ENCODE peak calls at places on chromosome X, in nine cellular contexts. P is IMR-90, S is Peyer's patch, F is suprapubic skin, X is HCT116, Z is esophagus muscularis mucosa, O is esophagus squamous epithelium, C is right lobe of liver, I is spleen. E is an unnamed sample.

GRCh38 chrX:63929608-63930007 is 144.6 kb upstream of the ARHGEF9 start:
- DNase-seq in P (no peak), S (no peak), F (no peak), X (no peak), Z (no peak), O (no peak), C (no peak), I (no peak), E (no peak)

GRCh38 chrX:95318882-95319281 is 1365.8 kb upstream of the DIAPH2 start:
- DNase-seq in P (no peak), S (no peak), F (no peak), X (no peak), Z (no peak), O (no peak), C (no peak), I (no peak), E (no peak)

GRCh38 chrX:49191033-49191871 is 5.1 kb upstream of the PRICKLE3 start:
- DNase-seq in P (peak; percentile 100), S (peak; percentile 88), F (peak; percentile 91), X (peak; percentile 99), Z (peak; percentile 97), O (peak; percentile 75), C (peak; percentile 90), I (peak; percentile 94), E (peak; percentile 79)

GRCh38 chrX:47563801-47564315 is 2.9 kb downstream of the ARAF start:
- DNase-seq in P (peak; percentile 76), S (no peak), F (no peak), X (no peak), Z (no peak), O (no peak), C (no peak), I (no peak), E (no peak)

GRCh38 chrX:3811331-3812311 is 98.2 kb upstream of the PRKX start:
- DNase-seq in P (peak; percentile 58), S (peak; percentile 44), F (no peak), X (peak; percentile 6), Z (no peak), O (no peak), C (no peak), I (peak; percentile 72), E (peak; percentile 35)

GRCh38 chrX:119228506-119229290 is 7.4 kb upstream of the PGRMC1 start:
- DNase-seq in P (peak; percentile 88), S (no peak), F (no peak), X (no peak), Z (no peak), O (no peak), C (no peak), I (no peak), E (no peak)

GRCh38 chrX:103811858-103812257 is 20.2 kb downstream of the RAB9B start:
- DNase-seq in P (no peak), S (no peak), F (no peak), X (no peak), Z (no peak), O (no peak), C (no peak), I (no peak), E (no peak)

GRCh38 chrX:111020283-111020682 is 75.7 kb upstream of the PAK3 start:
- DNase-seq in P (no peak), S (no peak), F (no peak), X (no peak), Z (no peak), O (no peak), C (no peak), I (no peak), E (no peak)

GRCh38 chrX:31038585-31039326 is 33.1 kb downstream of the FTHL17 start:
- DNase-seq in P (peak; percentile 31), S (peak; percentile 20), F (no peak), X (no peak), Z (no peak), O (no peak), C (no peak), I (no peak), E (no peak)

GRCh38 chrX:4668802-4669536 is 955.5 kb upstream of the PRKX start:
- DNase-seq in P (no peak), S (no peak), F (no peak), X (no peak), Z (no peak), O (no peak), C (no peak), I (no peak), E (no peak)

GRCh38 chrX:55486736-55487135 is 2.9 kb downstream of the USP51 start:
- DNase-seq in P (no peak), S (no peak), F (no peak), X (no peak), Z (no peak), O (no peak), C (no peak), I (no peak), E (no peak)

GRCh38 chrX:55008571-55009358 is 8.6 kb downstream of the APEX2 start:
- DNase-seq in P (peak; percentile 4), S (no peak), F (no peak), X (peak; percentile 12), Z (no peak), O (no peak), C (no peak), I (no peak), E (no peak)

GRCh38 chrX:121987163-121987562 is 939.8 kb downstream of the GLUD2 start:
- DNase-seq in P (no peak), S (no peak), F (no peak), X (no peak), Z (no peak), O (no peak), C (no peak), I (no peak), E (no peak)

GRCh38 chrX:49756692-49757091 is 60.9 kb upstream of the PAGE1 start:
- DNase-seq in P (no peak), S (no peak), F (no peak), X (no peak), Z (no peak), O (no peak), C (no peak), I (no peak), E (no peak)

GRCh38 chrX:39802354-39802753 is 295.4 kb downstream of the BCOR start:
- DNase-seq in P (no peak), S (no peak), F (no peak), X (no peak), Z (no peak), O (no peak), C (no peak), I (no peak), E (no peak)

GRCh38 chrX:40543661-40544328 is 37.0 kb upstream of the ATP6AP2 start:
- DNase-seq in P (peak; percentile 71), S (no peak), F (no peak), X (peak; percentile 33), Z (no peak), O (no peak), C (no peak), I (no peak), E (no peak)

GRCh38 chrX:33339219-33339618 is 127.9 kb upstream of the DMD start:
- DNase-seq in P (peak; percentile 16), S (no peak), F (no peak), X (no peak), Z (no peak), O (no peak), C (no peak), I (no peak), E (no peak)

GRCh38 chrX:16658284-16658683 is 8.3 kb downstream of the S100G start:
- DNase-seq in P (peak; percentile 80), S (no peak), F (no peak), X (no peak), Z (no peak), O (no peak), C (no peak), I (no peak), E (no peak)

GRCh38 chrX:100768679-100769338 is 36.9 kb upstream of the SYTL4 start:
- DNase-seq in P (peak; percentile 62), S (peak; percentile 89), F (peak; percentile 92), X (peak; percentile 44), Z (peak; percentile 92), O (peak; percentile 41), C (peak; percentile 77), I (peak; percentile 91), E (peak; percentile 83)

GRCh38 chrX:139738581-139738980 is 30.6 kb upstream of the MCF2 start:
- DNase-seq in P (peak; percentile 26), S (no peak), F (no peak), X (no peak), Z (no peak), O (no peak), C (no peak), I (no peak), E (no peak)

GRCh38 chrX:77436682-77437081 is 10.5 kb upstream of the FGF16 start:
- DNase-seq in P (peak; percentile 52), S (no peak), F (no peak), X (no peak), Z (no peak), O (no peak), C (no peak), I (no peak), E (no peak)

DNA sequence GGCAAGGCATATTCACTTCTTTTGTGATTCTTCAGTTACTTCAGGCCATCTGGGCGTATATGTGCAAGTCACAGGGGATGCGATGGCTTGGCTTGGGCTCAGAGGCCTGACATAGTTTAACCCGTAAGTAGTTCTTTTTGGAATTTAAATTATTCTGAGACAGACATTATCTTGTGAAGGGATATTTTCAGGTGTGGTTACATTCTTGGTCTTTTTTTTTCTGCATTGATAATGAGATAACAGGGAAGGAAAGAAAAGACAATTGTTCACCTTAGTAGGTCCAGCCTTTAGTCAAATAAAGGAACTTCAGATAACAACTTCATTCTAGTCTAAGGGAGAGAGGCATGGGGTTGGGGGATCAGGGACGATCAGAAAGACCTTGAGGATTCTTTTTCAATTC is 74.8 kb downstream of the TEX13C start:
- DNase-seq in P (no peak), S (no peak), F (no peak), X (no peak), Z (no peak), O (no peak), C (no peak), I (no peak), E (no peak)
- H3K27ac ChIP-seq in P (no peak overlapping the region), S (no peak overlapping the region), F (no peak overlapping the region), X (no peak overlapping the region), Z (no peak overlapping the region), O (no peak overlapping the region), C (no peak overlapping the region), I (no peak overlapping the region), E (no peak overlapping the region)

GRCh38 chrX:12973561-12974216 is 1.2 kb upstream of the TMSB4X start:
- DNase-seq in P (no peak), S (peak; percentile 84), F (peak; percentile 69), X (no peak), Z (no peak), O (no peak), C (no peak), I (peak; percentile 90), E (no peak)
- TF ChIP-seq POLR2A in P (no peak), S (no peak), F (no peak), X (no peak), Z (no peak), O (no peak), C (no peak), I (no peak), E (no peak)

GRCh38 chrX:15254852-15255251 is 15.0 kb downstream of the ASB9 start:
- DNase-seq in P (no peak), S (no peak), F (no peak), X (no peak), Z (no peak), O (no peak), C (no peak), I (no peak), E (no peak)
- H3K27ac ChIP-seq in P (no peak overlapping the region), S (no peak overlapping the region), F (no peak overlapping the region), X (no peak overlapping the region), Z (no peak overlapping the region), O (no peak overlapping the region), C (no peak overlapping the region), I (no peak overlapping the region), E (no peak overlapping the region)

GRCh38 chrX:107672955-107673378 is 44.7 kb downstream of the PRPS1 start:
- DNase-seq in P (peak; percentile 56), S (peak; percentile 86), F (peak; percentile 91), X (peak; percentile 63), Z (peak; percentile 94), O (peak; percentile 52), C (peak; percentile 61), I (peak; percentile 93), E (peak; percentile 76)
- TF ChIP-seq POLR2A in P (no peak), S (peak; percentile 47), F (no peak), X (no peak), Z (no peak), O (no peak), C (no peak), I (peak; percentile 50), E (no peak)

E was measured in breast epithelium.